ENCODE peak calls at places on chromosomes 2 and 18, in seven cellular contexts. D is foreskin fibroblast, B is AG04450, V is osteocyte, F is cardiac fibroblast, L is PC-3, K is H1. X is an unnamed sample.

GRCh38 chr18:51195602-51196115 is 1.8 kb downstream of the MEX3C start:
- DNase-seq in B (no peak), L (peak), V (no peak), K (no peak), D (no peak), F (peak), X (no peak)

GRCh38 chr2:122734756-122735155 is 979.3 kb downstream of the TSN start:
- DNase-seq in V (no peak), K (peak), F (peak), B (no peak), L (peak), D (no peak), X (no peak)

GRCh38 chr18:59272971-59273935 is at the start of gene RAX:
- DNase-seq in B (no peak), L (no peak), K (no peak), D (no peak), F (no peak), V (no peak), X (peak)

GRCh38 chr2:54520687-54521086 is 64.6 kb downstream of the SPTBN1 start:
- DNase-seq in D (peak), B (peak), V (no peak), L (peak), K (no peak), F (peak), X (no peak)

GRCh38 chr18:10247402-10248117 is 206.9 kb upstream of the APCDD1 start:
- DNase-seq in K (no peak), L (no peak), V (no peak), F (peak), D (no peak), B (no peak), X (no peak)

GRCh38 chr2:39717067-39717466 is 51.4 kb downstream of the TMEM178A start:
- DNase-seq in L (no peak), V (no peak), F (no peak), B (no peak), D (no peak), K (no peak), X (no peak)

GRCh38 chr18:5237083-5237722 is 40.1 kb upstream of the AKAIN1 start:
- DNase-seq in K (no peak), L (peak), V (no peak), F (peak), D (no peak), B (no peak), X (no peak)

GRCh38 chr2:132416080-132416911 is at the start of gene GPR39:
- DNase-seq in F (peak), B (peak), K (peak), D (peak), V (peak), L (peak), X (no peak)

GRCh38 chr2:27241761-27242613 is 20.9 kb downstream of the SLC30A3 start:
- DNase-seq in K (no peak), V (no peak), D (no peak), L (no peak), B (no peak), F (no peak), X (no peak)

GRCh38 chr2:177553176-177553909 is 160.8 kb downstream of the AGPS start:
- DNase-seq in F (peak), L (peak), D (peak), K (no peak), B (no peak), V (no peak), X (no peak)

GRCh38 chr2:210128961-210129360 is 42.2 kb downstream of the KANSL1L start:
- DNase-seq in B (no peak), F (peak), D (no peak), K (no peak), V (no peak), L (no peak), X (no peak)

GRCh38 chr2:220396287-220396686 is 768.9 kb downstream of the SLC4A3 start:
- DNase-seq in B (peak), V (no peak), F (peak), L (peak), K (no peak), D (peak), X (no peak)

GRCh38 chr2:225310745-225311144 is 88.8 kb upstream of the NYAP2 start:
- DNase-seq in D (no peak), V (no peak), L (no peak), F (no peak), K (no peak), B (no peak), X (no peak)

GRCh38 chr2:20451346-20451745 is 4.5 kb downstream of the RHOB start:
- DNase-seq in V (no peak), D (no peak), B (no peak), L (no peak), F (peak), K (no peak), X (no peak)

GRCh38 chr2:237631029-237631785 is 3.8 kb downstream of the LRRFIP1 start:
- DNase-seq in F (no peak), K (no peak), L (no peak), V (no peak), D (no peak), B (no peak), X (no peak)

GRCh38 chr2:199751480-199751879 is 99.5 kb downstream of the FTCDNL1 start:
- DNase-seq in B (no peak), F (no peak), V (no peak), K (no peak), D (no peak), L (no peak), X (no peak)

GRCh38 chr2:220502539-220502938 is 875.1 kb downstream of the SLC4A3 start:
- DNase-seq in B (no peak), V (no peak), F (no peak), K (no peak), D (no peak), L (peak), X (no peak)

GRCh38 chr2:207437857-207438166 is 92.0 kb upstream of the CREB1 start:
- DNase-seq in D (peak), V (no peak), F (no peak), B (no peak), K (no peak), L (no peak), X (no peak)

GRCh38 chr18:8794133-8794986 is 89.0 kb downstream of the MTCL1 start:
- DNase-seq in L (peak), K (no peak), F (no peak), D (peak), V (no peak), B (no peak), X (no peak)

GRCh38 chr2:164655750-164656149 is 34.5 kb upstream of the GRB14 start:
- DNase-seq in L (peak), F (peak), K (no peak), B (no peak), V (no peak), D (no peak), X (no peak)

GRCh38 chr2:183248866-183249567 is 124.8 kb downstream of the NUP35 start:
- DNase-seq in F (peak), B (no peak), L (peak), K (no peak), D (peak), V (no peak), X (no peak)

GRCh38 chr18:63540131-63540530 is 2.0 kb upstream of the SERPINB12 start:
- DNase-seq in B (no peak), D (peak), L (peak), K (no peak), V (no peak), F (peak), X (no peak)

GRCh38 chr18:24560511-24560981 is 100.1 kb downstream of the HRH4 start:
- DNase-seq in K (peak), B (no peak), V (no peak), F (no peak), D (no peak), L (no peak), X (no peak)

GRCh38 chr2:219253753-219254589 is at the start of gene TUBA4A:
- DNase-seq in K (no peak), L (peak), F (peak), B (no peak), V (no peak), D (peak), X (peak)
- TF ChIP-seq CTCF in K (no peak), L (no peak), F (no peak), B (no peak), V (no peak), D (no peak), X (no peak)

GRCh38 chr2:205539603-205540002 is 142.7 kb upstream of the NRP2 start:
- DNase-seq in D (no peak), B (no peak), F (no peak), L (peak), V (no peak), K (no peak), X (no peak)
- TF ChIP-seq CTCF in D (no peak), B (peak), F (no peak), L (peak), V (no peak), K (no peak), X (no peak)

GRCh38 chr2:7373156-7373555 is 455.9 kb downstream of the RNF144A start:
- DNase-seq in L (no peak), D (no peak), F (no peak), B (no peak), K (no peak), V (no peak), X (no peak)

GRCh38 chr2:7375901-7376300 is 458.7 kb downstream of the RNF144A start:
- DNase-seq in D (no peak), B (no peak), F (no peak), K (no peak), V (no peak), L (no peak), X (no peak)

GRCh38 chr2:7379799-7380198 is 462.6 kb downstream of the RNF144A start:
- DNase-seq in D (no peak), F (no peak), B (no peak), K (no peak), L (no peak), V (no peak), X (no peak)

GRCh38 chr2:7378642-7379041 is 461.4 kb downstream of the RNF144A start:
- DNase-seq in F (no peak), L (no peak), D (no peak), V (no peak), B (no peak), K (no peak), X (no peak)

DNA sequence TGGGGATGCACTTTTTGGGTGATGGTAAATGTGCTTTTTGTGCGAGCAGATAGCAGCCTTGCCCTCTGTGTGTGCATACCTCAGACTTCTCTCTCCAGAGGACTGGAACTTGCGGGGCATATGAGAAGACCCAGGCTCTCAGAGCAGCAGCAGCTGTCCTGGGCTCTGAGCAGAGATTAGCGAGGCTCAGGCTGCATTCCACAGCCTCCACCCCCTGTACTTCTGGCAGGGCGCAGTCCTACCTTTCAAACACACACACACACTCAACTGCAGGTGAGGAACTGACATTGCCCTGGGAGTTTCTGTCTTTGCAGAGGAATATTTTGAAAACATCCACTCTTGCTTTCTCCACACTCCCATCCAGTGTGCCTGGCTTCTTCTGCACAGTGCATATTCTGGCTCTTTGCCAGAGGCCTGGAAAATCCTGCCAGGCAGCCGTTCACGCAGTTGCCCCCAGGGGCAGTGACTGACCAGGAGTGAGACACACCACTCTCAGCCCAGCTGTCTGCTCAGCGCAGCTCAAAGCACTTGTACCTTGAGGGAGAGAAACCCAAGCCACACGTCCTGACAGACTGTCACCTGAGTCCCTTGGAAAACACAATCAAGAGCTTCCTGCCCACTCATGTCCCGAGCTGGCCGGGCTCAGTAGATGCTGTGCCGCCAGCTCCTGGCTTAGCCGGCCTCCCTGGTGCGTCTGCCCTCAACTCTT is 460.8 kb downstream of the RNF144A start:
- DNase-seq in L (peak), D (no peak), K (no peak), B (no peak), V (no peak), F (no peak), X (no peak)
- TF ChIP-seq CTCF in L (peak), D (no peak), K (peak), B (no peak), V (no peak), F (no peak), X (no peak)

DNA sequence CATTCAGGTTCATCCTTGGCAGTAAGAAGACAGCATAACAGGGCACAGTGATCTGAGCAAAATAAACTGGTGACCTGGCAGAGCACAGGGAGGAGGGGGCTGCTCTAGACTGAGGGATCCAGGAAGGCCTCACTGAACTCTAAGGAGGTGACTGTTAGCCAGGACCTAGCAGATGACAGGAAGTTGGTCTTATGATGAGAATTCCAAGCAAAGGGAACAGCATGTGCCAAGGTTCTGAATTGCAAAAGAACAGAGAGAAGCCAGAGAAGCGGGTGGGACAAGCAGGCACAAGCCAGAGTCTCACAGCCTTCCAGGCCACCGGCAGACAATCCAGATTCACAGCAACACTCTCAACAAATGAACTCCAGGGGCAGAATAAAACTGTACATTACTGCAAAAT is 152.7 kb upstream of the PTPRM start:
- DNase-seq in V (no peak), F (peak), B (no peak), L (no peak), D (no peak), K (no peak), X (no peak)
- TF ChIP-seq CTCF in V (no peak), F (no peak), B (no peak), L (no peak), D (no peak), K (no peak), X (no peak)

DNA sequence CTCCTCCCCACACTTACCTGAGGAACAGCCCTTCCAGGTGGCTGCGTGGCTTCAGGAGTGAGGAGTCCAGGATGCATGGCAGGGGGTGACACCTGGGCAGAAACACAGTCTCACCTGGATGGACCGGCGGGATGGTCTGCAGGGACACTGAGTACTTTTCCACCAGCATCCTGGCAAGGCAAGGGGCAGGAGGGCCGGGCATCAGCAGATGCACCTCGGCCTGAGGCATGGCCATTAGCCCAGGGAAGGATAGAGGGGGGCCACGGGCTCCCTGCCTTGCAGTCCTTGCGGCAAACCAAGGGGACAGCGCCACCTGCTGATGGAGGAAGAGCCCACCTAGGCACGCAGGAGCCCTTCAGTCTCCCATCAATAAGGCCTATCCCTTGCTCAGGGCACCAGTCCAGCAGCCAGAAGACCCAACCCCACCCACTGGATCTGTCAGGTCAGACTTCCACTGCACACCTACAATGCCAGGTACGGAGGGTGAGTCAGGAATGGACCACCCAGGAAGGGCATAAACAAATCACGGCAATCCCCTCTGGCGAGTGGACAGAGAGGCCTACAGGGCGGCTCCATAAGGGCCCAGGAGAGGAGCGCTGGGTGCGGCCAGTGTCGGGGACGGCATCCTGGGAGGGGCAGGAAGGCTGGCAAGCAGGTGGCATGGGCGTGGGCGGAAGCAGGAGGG is 26.0 kb downstream of the FAM178B start:
- DNase-seq in F (peak), K (peak), V (peak), B (peak), D (peak), L (peak), X (peak)
- TF ChIP-seq CTCF in F (peak), K (peak), V (peak), B (peak), D (peak), L (peak), X (peak)

GRCh38 chr2:128531856-128532255 is 213.2 kb upstream of the HS6ST1 start:
- DNase-seq in V (no peak), L (peak), D (no peak), B (no peak), F (no peak), K (no peak), X (no peak)
- TF ChIP-seq CTCF in V (peak), L (peak), D (no peak), B (no peak), F (no peak), K (no peak), X (peak)

X was measured in D721Med.